ENCODE peak calls at places on chromosomes 12 and 14, in five cellular contexts. I, G, F, C and A are unnamed samples.

GRCh38 chr14:31939934-31940333 is 137.2 kb upstream of the ARHGAP5 start:
- DNase-seq in I (peak; percentile 65), C (no peak), G (no peak), F (no peak), A (no peak)

GRCh38 chr14:103569436-103569835 is 6.7 kb downstream of the COA8 start:
- DNase-seq in I (no peak), F (no peak), G (no peak), C (no peak), A (no peak)

GRCh38 chr14:95523818-95524448 is 7.5 kb upstream of the SYNE3 start:
- DNase-seq in G (no peak), I (no peak), C (peak; percentile 77), F (peak; percentile 57), A (peak; percentile 85)

GRCh38 chr12:113612076-113612728 is 140.5 kb upstream of the LHX5 start:
- DNase-seq in F (no peak), C (no peak), I (no peak), G (no peak), A (no peak)

GRCh38 chr14:99522934-99523660 is 41.9 kb downstream of the CCNK start:
- DNase-seq in I (no peak), F (no peak), G (no peak), C (no peak), A (no peak)

GRCh38 chr12:62426095-62426488 is 40.5 kb upstream of the MON2 start:
- DNase-seq in I (no peak), F (no peak), C (no peak), G (no peak), A (no peak)

GRCh38 chr12:111441107-111441928 is 35.6 kb downstream of the SH2B3 start:
- DNase-seq in F (no peak), G (no peak), I (no peak), C (no peak), A (no peak)

GRCh38 chr14:57498659-57499058 is 5.0 kb upstream of the CCDC198 start:
- DNase-seq in C (no peak), F (no peak), G (no peak), I (no peak), A (no peak)

GRCh38 chr12:49888461-49889151 is 15.1 kb downstream of the FAIM2 start:
- DNase-seq in C (peak; percentile 54), F (peak; percentile 35), G (no peak), I (peak; percentile 28), A (no peak)

GRCh38 chr12:111596985-111597730 is 2.0 kb downstream of the ATXN2 start:
- DNase-seq in C (peak; percentile 87), G (no peak), I (peak; percentile 4), F (peak; percentile 42), A (peak; percentile 54)

GRCh38 chr12:72261885-72262284 is 10.3 kb upstream of the TRHDE start:
- DNase-seq in G (no peak), F (no peak), C (no peak), I (no peak), A (no peak)

GRCh38 chr14:106564058-106564643 is 1037.8 kb downstream of the TMEM121 start:
- DNase-seq in C (peak; percentile 77), F (peak; percentile 14), G (peak; percentile 62), I (peak; percentile 2), A (peak; percentile 21)

GRCh38 chr12:120669055-120669828 is 17.7 kb upstream of the MLEC start:
- DNase-seq in C (no peak), I (no peak), F (no peak), G (no peak), A (no peak)

GRCh38 chr12:124774462-124775167 is 89.0 kb downstream of the SCARB1 start:
- DNase-seq in I (no peak), C (peak; percentile 42), F (no peak), G (peak; percentile 82), A (no peak)

GRCh38 chr14:71355324-71356201 is 448.3 kb downstream of the PCNX1 start:
- DNase-seq in I (no peak), F (no peak), C (no peak), G (no peak), A (no peak)

GRCh38 chr12:57868870-57869609 is 22.5 kb upstream of the CTDSP2 start:
- DNase-seq in I (no peak), F (peak; percentile 62), C (no peak), G (no peak), A (no peak)

GRCh38 chr14:50351016-50351415 is 38.9 kb downstream of the DMAC2L start:
- DNase-seq in I (no peak), C (no peak), F (no peak), G (no peak), A (no peak)

GRCh38 chr12:120639771-120640721 is at the start of gene CABP1:
- DNase-seq in I (no peak), G (peak; percentile 56), C (no peak), F (peak; percentile 69), A (no peak)

GRCh38 chr12:7667025-7667575 is 1.4 kb upstream of the APOBEC1 start:
- DNase-seq in C (peak; percentile 39), I (no peak), F (no peak), G (no peak), A (peak; percentile 22)

GRCh38 chr12:96233168-96233567 is 39.0 kb downstream of the ELK3 start:
- DNase-seq in C (no peak), I (no peak), F (no peak), G (no peak), A (no peak)

GRCh38 chr14:105931808-105932483 is 405.6 kb downstream of the TMEM121 start:
- DNase-seq in G (no peak), I (peak; percentile 47), F (no peak), C (peak; percentile 70), A (peak; percentile 21)